ENCODE peak calls at places on chromosomes 11 and 22, in eight cellular contexts. D is IMR-90, N is body of pancreas, M is Peyer's patch, E is tibial nerve, Y is spleen, F is gastrocnemius medialis, X is stomach. A is an unnamed sample.

GRCh38 chr22:43980579-43980978 is 25.3 kb downstream of the SAMM50 start:
- DNase-seq in N (no peak), E (no peak), D (no peak), Y (no peak), X (no peak), M (no peak), F (no peak), A (no peak)

GRCh38 chr22:46273432-46274148 is 5.8 kb downstream of the TTC38 start:
- DNase-seq in F (peak; percentile 5), E (no peak), D (no peak), Y (no peak), N (no peak), X (no peak), M (peak; percentile 43), A (no peak)

GRCh38 chr22:41526802-41527799 is 17.2 kb downstream of the POLR3H start:
- DNase-seq in F (peak; percentile 61), D (peak; percentile 25), E (no peak), X (peak; percentile 65), Y (peak; percentile 90), N (peak; percentile 36), M (no peak), A (no peak)

GRCh38 chr11:132187814-132188213 is 817.4 kb downstream of the NTM start:
- DNase-seq in F (no peak), D (peak; percentile 75), M (no peak), Y (no peak), X (no peak), E (no peak), N (no peak), A (no peak)

GRCh38 chr11:115613986-115614625 is 109.9 kb upstream of the CADM1 start:
- DNase-seq in D (peak; percentile 90), Y (no peak), X (no peak), M (no peak), F (no peak), E (no peak), N (no peak), A (peak; percentile 9)

GRCh38 chr11:69938206-69938605 is 119.0 kb upstream of the FGF3 start:
- DNase-seq in N (no peak), X (no peak), E (no peak), Y (peak; percentile 42), M (peak; percentile 19), F (no peak), D (no peak), A (no peak)

GRCh38 chr11:27904358-27905055 is 203.4 kb downstream of the KIF18A start:
- DNase-seq in M (no peak), E (no peak), X (no peak), Y (no peak), F (no peak), N (no peak), D (peak; percentile 76), A (peak; percentile 37)

GRCh38 chr11:74925281-74925680 is 23.6 kb downstream of the XRRA1 start:
- DNase-seq in N (no peak), X (no peak), E (no peak), F (no peak), D (peak; percentile 41), Y (no peak), M (no peak), A (no peak)

GRCh38 chr22:17769716-17770082 is 4.6 kb downstream of the BID start:
- DNase-seq in D (no peak), X (no peak), F (no peak), M (peak; percentile 79), Y (peak; percentile 80), N (no peak), E (no peak), A (no peak)

DNA sequence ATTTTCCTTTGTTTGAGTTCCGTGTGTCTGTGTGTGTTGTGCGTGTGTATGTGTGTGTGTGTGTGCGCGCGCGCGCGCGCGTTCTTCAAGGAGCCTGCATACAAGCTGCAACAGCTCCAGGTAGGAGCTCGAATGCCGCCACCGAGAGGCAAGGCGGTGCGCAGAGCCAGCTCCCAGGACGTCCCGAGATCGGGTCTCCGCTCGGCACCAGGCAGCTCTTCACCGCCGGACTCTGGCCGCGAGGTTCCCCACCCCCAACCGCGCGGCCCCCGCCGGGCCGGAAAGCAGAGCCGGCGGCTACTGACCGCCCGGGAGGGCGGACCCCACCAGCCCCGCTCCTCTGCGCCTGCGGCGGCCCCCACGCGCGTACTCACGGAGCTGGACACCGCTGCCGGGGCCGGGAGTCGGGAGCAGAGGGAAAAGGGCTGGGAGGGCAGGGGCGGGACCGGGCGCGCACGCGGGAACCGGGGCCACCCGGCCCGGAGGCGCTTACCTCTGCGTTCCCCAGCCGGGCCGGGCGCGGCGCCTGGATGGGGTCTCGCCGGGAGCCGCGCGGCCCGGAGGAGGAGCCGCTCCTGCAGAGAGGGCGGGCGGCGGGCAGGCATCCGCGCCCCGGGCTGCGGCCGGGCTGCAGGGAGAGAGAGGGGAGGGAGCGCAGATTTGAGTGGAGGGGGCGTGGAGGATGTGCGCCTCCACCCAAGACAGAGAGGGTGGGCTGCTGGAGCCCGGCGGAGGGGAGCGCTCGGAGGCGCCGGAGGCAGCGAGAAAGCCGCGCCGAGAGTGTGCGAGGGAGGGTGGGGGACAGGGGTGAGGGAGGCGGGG is 40.3 kb upstream of the AKIP1 start:
- DNase-seq in Y (peak; percentile 78), M (peak; percentile 75), E (peak; percentile 23), F (no peak), X (peak; percentile 75), N (peak; percentile 66), D (peak; percentile 75), A (peak; percentile 67)
- TF ChIP-seq POLR2A in Y (peak; percentile 2), M (no peak), E (no peak), F (no peak), X (no peak), N (peak; percentile 17), D (no peak), A (peak; percentile 38)

GRCh38 chr11:57804466-57804865 is 42.9 kb downstream of the CTNND1 start:
- DNase-seq in F (no peak), D (peak; percentile 22), X (no peak), Y (no peak), N (no peak), E (no peak), M (no peak), A (no peak)

GRCh38 chr11:57798905-57799559 is 37.4 kb downstream of the CTNND1 start:
- DNase-seq in X (peak; percentile 86), N (peak; percentile 91), D (peak; percentile 52), M (peak; percentile 74), F (peak; percentile 24), Y (no peak), E (no peak), A (no peak)

GRCh38 chr11:57802411-57802810 is 40.8 kb downstream of the CTNND1 start:
- DNase-seq in Y (no peak), E (no peak), X (no peak), F (no peak), D (no peak), M (no peak), N (no peak), A (no peak)

GRCh38 chr11:57801185-57801490 is 39.5 kb downstream of the CTNND1 start:
- DNase-seq in N (no peak), D (no peak), E (no peak), M (no peak), Y (no peak), X (no peak), F (no peak), A (no peak)

DNA sequence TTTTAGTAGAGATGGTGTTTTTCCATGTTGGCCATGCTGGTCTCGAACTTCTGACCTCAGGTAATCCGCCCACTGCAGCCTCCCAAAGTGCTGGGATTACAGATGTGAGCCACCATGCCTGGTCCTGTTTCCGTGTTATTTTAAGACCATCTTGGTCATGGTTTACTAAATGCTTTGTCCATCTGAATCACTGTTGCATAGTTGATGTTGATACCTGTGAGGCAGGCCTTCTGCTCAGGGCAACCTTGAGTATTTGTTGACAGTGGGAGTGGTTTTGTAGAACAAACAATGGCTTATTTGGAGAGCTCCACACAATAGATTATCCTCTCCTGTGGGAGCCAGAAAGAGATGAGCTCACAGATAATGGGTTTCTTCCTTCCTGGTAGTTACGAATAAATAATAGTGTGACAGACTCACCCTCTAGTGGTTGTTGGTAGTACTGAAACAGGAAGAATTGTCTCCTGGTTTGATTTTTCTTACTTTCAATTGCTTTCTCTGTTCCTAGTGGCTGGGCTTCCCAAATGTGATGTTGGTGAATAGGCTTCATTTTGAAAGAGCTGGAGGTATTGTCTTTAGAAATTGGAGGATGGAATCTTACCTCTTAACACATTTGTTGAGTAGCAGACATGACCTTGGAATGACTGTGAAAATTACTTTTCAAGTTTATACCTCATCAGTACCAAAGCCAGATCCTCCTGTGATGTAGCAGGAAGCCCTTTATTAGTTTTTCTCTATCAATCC is 39.0 kb downstream of the CTNND1 start:
- DNase-seq in N (peak; percentile 68), Y (no peak), X (no peak), E (no peak), M (no peak), D (peak; percentile 74), F (no peak), A (peak; percentile 45)
- TF ChIP-seq POLR2A in N (no peak), Y (no peak), X (no peak), E (no peak), M (no peak), D (no peak), F (no peak), A (no peak)

DNA sequence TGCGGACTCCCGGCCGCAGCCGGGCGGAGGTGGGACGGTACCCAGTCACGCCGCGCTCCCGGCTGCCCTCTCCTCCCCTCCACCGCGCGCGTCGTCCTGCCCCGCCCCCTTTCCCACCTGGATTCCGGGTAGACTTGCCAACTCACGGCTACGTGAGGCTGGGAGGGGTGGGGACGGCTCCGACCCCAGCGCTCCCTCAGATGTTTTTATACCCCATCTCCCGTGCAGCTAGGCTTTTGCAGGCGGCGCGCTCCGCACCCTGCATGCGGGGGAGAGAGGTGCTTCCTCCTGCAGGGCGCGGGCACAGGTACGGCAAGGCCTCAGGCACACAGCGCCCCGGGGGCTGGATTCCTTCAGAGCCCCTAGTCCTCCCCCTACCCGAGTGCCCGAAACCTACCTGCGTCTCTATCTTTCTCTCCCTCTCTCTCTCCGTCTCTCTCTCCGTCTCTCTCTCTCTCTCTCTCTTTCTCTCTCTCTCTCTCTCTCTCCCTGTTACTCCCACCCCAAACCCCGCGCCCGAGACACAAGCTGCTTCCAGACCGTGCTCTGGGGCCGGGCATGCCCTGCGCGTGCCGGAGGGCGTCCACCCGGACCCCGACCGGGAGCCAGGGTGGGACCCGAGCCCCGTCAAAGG is 1.9 kb downstream of the PDGFB start:
- DNase-seq in F (no peak), D (no peak), X (peak; percentile 73), M (no peak), N (peak; percentile 79), E (no peak), Y (no peak), A (no peak)
- TF ChIP-seq POLR2A in F (no peak), D (no peak), X (no peak), M (no peak), N (peak; percentile 72), E (no peak), Y (no peak), A (no peak)

DNA sequence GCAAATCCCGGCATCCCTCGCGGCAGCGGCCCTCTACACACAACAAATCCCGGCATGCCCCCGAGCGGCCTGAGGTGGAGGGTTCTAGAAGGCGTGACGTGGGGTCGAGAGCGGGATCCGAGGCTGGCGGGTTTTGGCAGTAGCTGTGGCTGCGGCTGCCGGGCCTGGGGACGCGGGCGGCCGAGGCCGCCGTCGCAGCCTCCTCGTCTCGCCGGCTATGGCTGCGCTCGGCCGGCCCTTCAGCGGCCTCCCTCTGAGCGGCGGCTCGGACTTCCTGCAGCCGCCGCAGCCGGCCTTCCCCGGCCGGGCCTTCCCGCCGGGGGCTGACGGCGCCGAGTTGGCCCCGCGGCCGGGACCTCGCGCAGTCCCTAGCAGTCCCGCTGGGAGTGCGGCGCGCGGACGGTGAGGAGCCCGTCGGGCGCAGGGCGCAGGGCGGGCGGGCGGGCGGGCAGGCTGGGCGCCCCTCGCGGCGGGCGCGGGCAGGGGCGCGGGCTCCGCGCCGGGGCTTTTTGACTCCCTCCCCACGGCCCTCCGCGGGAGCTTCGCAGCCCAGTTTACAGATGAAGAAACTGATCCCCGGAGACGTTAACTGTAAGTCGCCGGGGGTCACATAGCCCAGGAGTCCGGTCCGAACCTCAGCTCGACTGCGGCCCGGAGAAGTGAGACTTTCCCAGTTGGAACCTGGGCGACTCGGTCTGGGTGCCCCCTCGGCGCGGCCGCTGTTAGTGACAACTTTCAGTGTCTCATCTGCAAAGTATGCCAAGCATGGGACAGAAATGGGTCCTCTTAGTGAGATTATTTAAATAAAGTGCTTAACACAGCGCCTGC is at the start of gene CCDC117:
- DNase-seq in N (peak; percentile 96), F (peak; percentile 92), Y (peak; percentile 98), E (peak; percentile 93), M (peak; percentile 94), D (peak; percentile 95), X (peak; percentile 94), A (peak; percentile 81)
- TF ChIP-seq POLR2A in N (peak; percentile 59), F (peak; percentile 93), Y (peak; percentile 55), E (peak; percentile 94), M (peak; percentile 62), D (peak; percentile 71), X (no peak), A (peak; percentile 65)

A was measured in H54.